ENCODE peak calls at places on chromosomes 2 and 18, in four cellular contexts. D is mucosa of descending colon, X is fibroblast of the aortic adventitia, J is neural progenitor cell. Y is an unnamed sample.

GRCh38 chr2:233690444-233690843 is 2.2 kb upstream of the UGT1A6 start:
- DNase-seq in D (no peak), X (peak), J (no peak), Y (peak)

GRCh38 chr2:149598014-149598395 is 10.4 kb upstream of the MMADHC start:
- DNase-seq in X (no peak), D (no peak), J (no peak), Y (no peak)

GRCh38 chr2:178718283-178718682 is 88.9 kb downstream of the TTN start:
- DNase-seq in X (no peak), D (no peak), J (no peak), Y (peak)

GRCh38 chr2:174325932-174326879 is 8.5 kb upstream of the SP9 start:
- DNase-seq in J (peak), D (no peak), X (peak), Y (peak)

GRCh38 chr2:239935789-239936758 is 89.1 kb downstream of the NDUFA10 start:
- DNase-seq in X (no peak), D (no peak), J (no peak), Y (no peak)

GRCh38 chr18:25672490-25672889 is 320.5 kb upstream of the ZNF521 start:
- DNase-seq in D (no peak), J (peak), X (no peak), Y (no peak)

GRCh38 chr2:157628532-157629415 is at the start of gene ACVR1C:
- DNase-seq in D (peak), J (peak), X (peak), Y (peak)

GRCh38 chr2:234863043-234863934 is 88.5 kb upstream of the SH3BP4 start:
- DNase-seq in D (peak), J (no peak), X (peak), Y (peak)

GRCh38 chr18:79962835-79963657 is 1.4 kb upstream of the HSBP1L1 start:
- DNase-seq in J (peak), X (no peak), D (no peak), Y (no peak)

GRCh38 chr18:2147424-2147823 is 423.9 kb downstream of the METTL4 start:
- DNase-seq in X (peak), J (no peak), D (no peak), Y (peak)

GRCh38 chr2:144670080-144670479 is 150.2 kb upstream of the ZEB2 start:
- DNase-seq in D (no peak), J (no peak), X (no peak), Y (no peak)

GRCh38 chr2:33342705-33343104 is 133.7 kb upstream of the RASGRP3 start:
- DNase-seq in X (no peak), D (no peak), J (no peak), Y (no peak)

GRCh38 chr18:63994783-63995399 is 25.0 kb downstream of the SERPINB8 start:
- DNase-seq in X (peak), D (peak), J (peak), Y (peak)

GRCh38 chr2:205748660-205749059 is 66.4 kb downstream of the NRP2 start:
- DNase-seq in X (peak), J (no peak), D (no peak), Y (no peak)

GRCh38 chr2:165725421-165725820 is 68.6 kb downstream of the GALNT3 start:
- DNase-seq in X (peak), D (no peak), J (no peak), Y (peak)

GRCh38 chr2:234373060-234373459 is 123.8 kb downstream of the ARL4C start:
- DNase-seq in D (no peak), X (no peak), J (no peak), Y (no peak)

GRCh38 chr2:149020432-149020851 is 18.1 kb upstream of the LYPD6B start:
- DNase-seq in D (peak), J (no peak), X (no peak), Y (no peak)

GRCh38 chr2:159111346-159111922 is 143.0 kb downstream of the TANC1 start:
- DNase-seq in D (no peak), X (no peak), J (no peak), Y (no peak)

GRCh38 chr2:111029135-111029927 is 91.4 kb upstream of the BCL2L11 start:
- DNase-seq in D (peak), J (no peak), X (no peak), Y (no peak)

GRCh38 chr18:63322908-63323634 is 3.5 kb upstream of the BCL2 start:
- DNase-seq in J (peak), X (peak), D (no peak), Y (peak)

GRCh38 chr18:55053976-55054375 is 94.7 kb upstream of the CCDC68 start:
- DNase-seq in J (no peak), D (no peak), X (no peak), Y (no peak)

GRCh38 chr2:232878855-232879617 is 9.0 kb downstream of the SNORC start:
- DNase-seq in J (no peak), D (no peak), X (no peak), Y (no peak)

GRCh38 chr2:1773883-1774282 is 29.6 kb upstream of the PXDN start:
- DNase-seq in D (no peak), J (no peak), X (no peak), Y (no peak)

GRCh38 chr2:106159867-106160785 is 34.0 kb downstream of the UXS1 start:
- DNase-seq in J (no peak), D (no peak), X (no peak), Y (no peak)

GRCh38 chr2:30758315-30758714 is 48.9 kb downstream of the CAPN13 start:
- DNase-seq in J (no peak), D (no peak), X (no peak), Y (no peak)

GRCh38 chr2:152718909-152719645 is 657 bp downstream of the ARL6IP6 start:
- DNase-seq in J (peak), X (peak), D (peak), Y (peak)

GRCh38 chr2:42052702-42053481 is 5.1 kb downstream of the PKDCC start:
- DNase-seq in D (peak), J (no peak), X (peak), Y (peak)

GRCh38 chr2:64392514-64392913 is 61.4 kb upstream of the LGALSL start:
- DNase-seq in D (no peak), X (no peak), J (no peak), Y (no peak)

GRCh38 chr2:67286981-67287759 is 110.0 kb upstream of the ETAA1 start:
- DNase-seq in J (no peak), X (no peak), D (no peak), Y (no peak)

GRCh38 chr2:28357948-28358667 is 34.5 kb upstream of the FOSL2 start:
- DNase-seq in X (no peak), D (no peak), J (no peak), Y (no peak)

GRCh38 chr18:54776282-54776977 is 51.8 kb upstream of the RAB27B start:
- DNase-seq in J (no peak), X (peak), D (no peak), Y (peak)

GRCh38 chr18:10062292-10062940 is 148.6 kb downstream of the VAPA start:
- DNase-seq in X (peak), J (no peak), D (no peak), Y (peak)

GRCh38 chr2:239022437-239023260 is 174.8 kb downstream of the TWIST2 start:
- DNase-seq in X (no peak), J (no peak), D (no peak), Y (no peak)

DNA sequence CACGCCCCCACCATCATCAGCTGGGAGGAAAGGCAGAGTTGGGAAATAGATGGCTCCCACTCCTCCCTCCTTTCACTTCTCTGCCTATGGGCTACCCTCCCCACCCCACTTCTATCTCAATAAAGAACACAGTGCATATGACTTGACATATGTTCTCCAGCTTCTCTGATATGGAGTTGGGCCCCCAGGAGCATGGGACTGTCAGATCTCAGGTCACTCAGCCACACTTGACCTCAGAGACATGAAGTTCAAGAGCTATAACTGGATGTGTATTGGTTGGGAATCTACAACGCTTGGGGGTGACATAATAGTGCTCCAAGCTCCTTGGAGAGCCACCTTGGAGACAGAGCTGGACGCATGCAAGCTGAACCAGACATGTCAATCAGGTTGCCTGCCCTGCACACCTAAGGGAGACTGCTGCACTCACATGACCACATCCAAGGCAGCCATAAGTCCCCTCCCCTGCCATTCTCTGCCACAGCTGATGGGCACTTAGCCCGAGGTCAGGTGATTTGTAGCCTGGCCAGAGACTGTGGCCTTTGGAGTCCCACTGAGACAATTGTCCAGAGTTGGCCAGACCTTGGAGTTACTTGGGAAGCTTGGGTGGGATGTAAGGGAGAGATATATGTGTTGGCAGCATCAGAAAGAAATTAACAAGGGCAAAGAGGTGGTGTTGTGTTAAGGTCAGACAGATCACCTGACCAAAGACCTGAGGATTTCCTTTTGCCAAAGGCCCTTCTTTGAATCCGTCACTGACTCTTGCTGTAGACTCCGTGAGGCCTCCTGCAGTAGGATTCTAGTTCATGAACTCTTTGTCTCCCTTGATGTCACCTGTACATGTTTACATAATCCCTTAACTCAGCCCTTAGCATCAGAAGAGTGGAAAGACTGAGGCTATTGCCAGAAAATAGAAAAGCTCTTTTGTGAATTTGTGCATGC is 3.7 kb downstream of the INHA start:
- DNase-seq in J (no peak), D (no peak), X (no peak), Y (no peak)
- H3K4me3 ChIP-seq in J (no peak), D (no peak), X (no peak), Y (no peak)

DNA sequence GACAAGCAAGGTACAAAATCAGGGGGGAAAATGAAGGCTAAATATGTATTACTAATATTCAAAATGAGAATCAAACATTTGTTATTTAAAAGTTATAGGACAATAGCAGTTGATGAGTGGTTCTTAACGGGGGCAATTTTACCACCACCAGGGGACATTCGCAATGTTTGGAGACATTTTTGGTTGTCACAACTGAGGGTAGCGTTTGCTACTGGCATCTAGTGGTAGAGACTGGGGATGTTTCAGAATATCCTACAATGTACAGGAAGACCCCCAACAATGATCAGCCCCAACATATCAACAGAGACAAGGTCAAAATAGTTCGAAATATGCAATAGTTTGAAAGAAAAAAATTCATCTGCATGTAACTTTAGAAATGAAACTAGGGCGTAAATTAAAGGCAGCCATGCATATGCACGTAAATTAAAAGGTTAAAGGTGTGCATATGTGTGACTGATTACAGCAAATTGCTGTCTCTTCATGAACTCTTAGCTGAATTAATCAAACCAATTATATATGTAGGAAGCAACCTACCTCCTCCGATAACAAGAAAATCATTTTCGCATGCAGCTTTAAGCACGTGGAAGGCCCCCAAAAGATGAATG is 61.2 kb upstream of the CUL3 start:
- DNase-seq in D (no peak), J (peak), X (peak), Y (peak)
- TF ChIP-seq CTCF in D (peak), J (peak), X (peak), Y (peak)

GRCh38 chr2:230794472-230794871 is 70.3 kb upstream of the ITM2C start:
- DNase-seq in X (no peak), D (no peak), J (no peak), Y (no peak)
- H3K4me3 ChIP-seq in X (no peak), D (no peak), J (no peak), Y (no peak)

GRCh38 chr18:43396266-43396665 is 119.0 kb upstream of the SYT4 start:
- DNase-seq in X (peak), D (no peak), J (peak), Y (peak)
- TF ChIP-seq CTCF in X (peak), D (no peak), J (peak), Y (peak)

GRCh38 chr2:4962419-4962818 is 729.8 kb upstream of the SOX11 start:
- DNase-seq in X (no peak), D (no peak), J (no peak), Y (no peak)
- H3K4me3 ChIP-seq in X (no peak), D (no peak), J (no peak), Y (no peak)

Y was measured in choroid plexus epithelial cell.